ENCODE peak calls at places on chromosome 6, in eight cellular contexts. One of them, this sample, is unnamed.

GRCh38 chr6:33410711-33411631 is at the start of gene PHF1:
- DNase-seq in AG04450: peak
- DNase-seq in BE2C: no peak
- DNase-seq in gastrocnemius medialis: no peak
- DNase-seq in fibroblast of lung: peak
- DNase-seq in fibroblast of mammary gland: peak
- DNase-seq in breast epithelium: peak
- DNase-seq in tibial artery: peak
- DNase-seq in this sample: peak

GRCh38 chr6:30500421-30501069 is 11.2 kb downstream of the HLA-E start:
- DNase-seq in tibial artery: no peak
- DNase-seq in fibroblast of lung: peak
- DNase-seq in breast epithelium: no peak
- DNase-seq in gastrocnemius medialis: no peak
- DNase-seq in AG04450: no peak
- DNase-seq in BE2C: no peak
- DNase-seq in fibroblast of mammary gland: peak
- DNase-seq in this sample: no peak

GRCh38 chr6:40359808-40360207 is 227.4 kb downstream of the LRFN2 start:
- DNase-seq in fibroblast of mammary gland: no peak
- DNase-seq in AG04450: no peak
- DNase-seq in breast epithelium: no peak
- DNase-seq in fibroblast of lung: no peak
- DNase-seq in tibial artery: no peak
- DNase-seq in BE2C: no peak
- DNase-seq in gastrocnemius medialis: no peak
- DNase-seq in this sample: no peak

GRCh38 chr6:44397424-44398169 is 10.1 kb downstream of the CDC5L start:
- DNase-seq in AG04450: no peak
- DNase-seq in tibial artery: no peak
- DNase-seq in fibroblast of lung: no peak
- DNase-seq in gastrocnemius medialis: no peak
- DNase-seq in breast epithelium: no peak
- DNase-seq in BE2C: peak
- DNase-seq in fibroblast of mammary gland: no peak
- DNase-seq in this sample: no peak

GRCh38 chr6:15512126-15512525 is 150.7 kb downstream of the DTNBP1 start:
- DNase-seq in tibial artery: no peak
- DNase-seq in AG04450: no peak
- DNase-seq in gastrocnemius medialis: peak
- DNase-seq in fibroblast of lung: peak
- DNase-seq in fibroblast of mammary gland: peak
- DNase-seq in breast epithelium: no peak
- DNase-seq in BE2C: peak
- DNase-seq in this sample: no peak

GRCh38 chr6:71403422-71404134 is 115.0 kb downstream of the OGFRL1 start:
- DNase-seq in fibroblast of lung: no peak
- DNase-seq in fibroblast of mammary gland: no peak
- DNase-seq in gastrocnemius medialis: no peak
- DNase-seq in AG04450: no peak
- DNase-seq in tibial artery: no peak
- DNase-seq in breast epithelium: no peak
- DNase-seq in BE2C: no peak
- DNase-seq in this sample: no peak

GRCh38 chr6:45436544-45437440 is 59.1 kb upstream of the SUPT3H start:
- DNase-seq in BE2C: no peak
- DNase-seq in fibroblast of mammary gland: peak
- DNase-seq in gastrocnemius medialis: no peak
- DNase-seq in breast epithelium: no peak
- DNase-seq in fibroblast of lung: peak
- DNase-seq in tibial artery: no peak
- DNase-seq in AG04450: no peak
- DNase-seq in this sample: no peak

GRCh38 chr6:2842139-2842552 is 483 bp upstream of the SERPINB1 start:
- DNase-seq in fibroblast of lung: no peak
- DNase-seq in BE2C: no peak
- DNase-seq in breast epithelium: no peak
- DNase-seq in AG04450: no peak
- DNase-seq in tibial artery: no peak
- DNase-seq in fibroblast of mammary gland: no peak
- DNase-seq in gastrocnemius medialis: no peak
- DNase-seq in this sample: no peak

GRCh38 chr6:169961772-169962561 is 210.5 kb downstream of the ERMARD start:
- DNase-seq in tibial artery: peak
- DNase-seq in fibroblast of mammary gland: no peak
- DNase-seq in BE2C: no peak
- DNase-seq in fibroblast of lung: no peak
- DNase-seq in gastrocnemius medialis: peak
- DNase-seq in breast epithelium: peak
- DNase-seq in AG04450: no peak
- DNase-seq in this sample: no peak

GRCh38 chr6:107362271-107362604 is 97.1 kb downstream of the PDSS2 start:
- DNase-seq in fibroblast of lung: no peak
- DNase-seq in BE2C: no peak
- DNase-seq in fibroblast of mammary gland: no peak
- DNase-seq in breast epithelium: no peak
- DNase-seq in AG04450: no peak
- DNase-seq in gastrocnemius medialis: no peak
- DNase-seq in tibial artery: no peak
- DNase-seq in this sample: no peak

GRCh38 chr6:131641554-131641953 is 4.5 kb downstream of the ENPP3 start:
- DNase-seq in tibial artery: no peak
- DNase-seq in BE2C: no peak
- DNase-seq in breast epithelium: no peak
- DNase-seq in fibroblast of lung: no peak
- DNase-seq in fibroblast of mammary gland: no peak
- DNase-seq in gastrocnemius medialis: no peak
- DNase-seq in AG04450: no peak
- DNase-seq in this sample: no peak

GRCh38 chr6:56025785-56026184 is 150.4 kb upstream of the BMP5 start:
- DNase-seq in tibial artery: no peak
- DNase-seq in gastrocnemius medialis: no peak
- DNase-seq in BE2C: no peak
- DNase-seq in fibroblast of lung: peak
- DNase-seq in breast epithelium: no peak
- DNase-seq in AG04450: no peak
- DNase-seq in fibroblast of mammary gland: no peak
- DNase-seq in this sample: no peak

GRCh38 chr6:81634155-81634880 is 118.2 kb downstream of the TENT5A start:
- DNase-seq in breast epithelium: no peak
- DNase-seq in gastrocnemius medialis: no peak
- DNase-seq in tibial artery: no peak
- DNase-seq in BE2C: no peak
- DNase-seq in fibroblast of mammary gland: no peak
- DNase-seq in fibroblast of lung: no peak
- DNase-seq in AG04450: no peak
- DNase-seq in this sample: no peak

GRCh38 chr6:46217671-46218131 is 46.9 kb upstream of the ENPP5 start:
- DNase-seq in fibroblast of mammary gland: peak
- DNase-seq in tibial artery: peak
- DNase-seq in fibroblast of lung: no peak
- DNase-seq in BE2C: no peak
- DNase-seq in AG04450: no peak
- DNase-seq in gastrocnemius medialis: peak
- DNase-seq in breast epithelium: no peak
- DNase-seq in this sample: no peak

GRCh38 chr6:38501931-38502330 is 137.8 kb downstream of the BTBD9 start:
- DNase-seq in fibroblast of lung: no peak
- DNase-seq in tibial artery: peak
- DNase-seq in gastrocnemius medialis: no peak
- DNase-seq in BE2C: peak
- DNase-seq in breast epithelium: no peak
- DNase-seq in AG04450: no peak
- DNase-seq in fibroblast of mammary gland: no peak
- DNase-seq in this sample: no peak

GRCh38 chr6:72619883-72620696 is 1.8 kb upstream of the KCNQ5 start:
- DNase-seq in fibroblast of mammary gland: no peak
- DNase-seq in tibial artery: peak
- DNase-seq in fibroblast of lung: peak
- DNase-seq in BE2C: peak
- DNase-seq in gastrocnemius medialis: peak
- DNase-seq in breast epithelium: no peak
- DNase-seq in AG04450: no peak
- DNase-seq in this sample: no peak

DNA sequence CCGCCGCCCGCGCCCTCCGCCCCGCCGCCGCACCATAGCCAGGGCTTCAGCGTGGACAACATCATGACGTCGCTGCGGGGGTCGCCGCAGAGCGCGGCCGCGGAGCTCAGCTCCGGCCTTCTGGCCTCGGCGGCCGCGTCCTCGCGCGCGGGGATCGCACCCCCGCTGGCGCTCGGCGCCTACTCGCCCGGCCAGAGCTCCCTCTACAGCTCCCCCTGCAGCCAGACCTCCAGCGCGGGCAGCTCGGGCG is 1.5 kb downstream of the FOXC1 start:
- DNase-seq in fibroblast of mammary gland: no peak
- DNase-seq in BE2C: peak
- DNase-seq in gastrocnemius medialis: no peak
- DNase-seq in AG04450: no peak
- DNase-seq in fibroblast of lung: no peak
- DNase-seq in tibial artery: no peak
- DNase-seq in breast epithelium: no peak
- DNase-seq in this sample: no peak
- TF ChIP-seq CTCF in fibroblast of mammary gland: peak
- TF ChIP-seq CTCF in BE2C: no peak
- TF ChIP-seq CTCF in gastrocnemius medialis: no peak
- TF ChIP-seq CTCF in AG04450: peak
- TF ChIP-seq CTCF in fibroblast of lung: no peak
- TF ChIP-seq CTCF in tibial artery: no peak
- TF ChIP-seq CTCF in breast epithelium: no peak
- TF ChIP-seq CTCF in this sample: no peak

DNA sequence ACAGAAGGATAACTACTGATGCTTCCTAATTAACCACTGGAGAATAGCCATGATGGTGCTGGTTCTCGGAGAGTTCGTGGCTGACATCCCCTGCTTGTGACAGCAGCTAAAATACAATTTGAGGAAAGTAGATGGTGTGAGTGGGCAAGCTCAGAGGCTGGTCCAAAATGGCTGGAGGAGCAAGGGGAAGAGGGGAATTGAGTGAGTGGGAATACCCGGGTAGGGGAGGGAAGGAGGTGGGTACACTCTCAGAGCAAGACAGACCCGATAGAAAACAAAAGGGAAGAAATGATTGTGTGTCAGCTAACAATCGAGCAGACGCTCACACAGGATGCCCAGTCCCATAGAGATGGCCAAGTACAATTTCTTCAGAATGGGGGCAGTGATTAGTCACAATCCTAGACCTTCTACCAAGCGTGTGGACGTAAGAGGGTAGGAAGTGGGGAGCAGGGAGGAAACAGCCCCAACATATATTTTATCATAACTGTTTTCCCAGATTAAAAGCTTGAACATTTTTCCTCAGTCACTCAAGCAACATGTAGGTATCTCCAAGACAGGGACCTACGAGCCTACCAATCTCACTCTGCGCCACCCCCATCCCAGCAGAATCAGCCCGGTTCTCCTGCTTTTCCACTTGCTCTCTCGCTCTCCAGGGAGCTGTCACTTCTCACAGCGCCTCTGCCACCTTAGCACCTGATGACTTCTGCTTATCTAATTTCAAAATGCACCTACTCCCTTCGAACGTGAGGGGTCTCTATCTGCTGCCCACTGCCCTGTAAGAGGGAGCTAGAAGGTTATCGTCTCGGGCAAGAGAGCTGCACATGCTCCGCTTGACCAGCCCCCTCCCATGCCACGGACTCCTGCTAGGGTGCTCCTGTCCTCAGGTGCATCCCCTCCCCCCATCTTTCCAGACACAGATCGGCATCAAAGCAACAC is 26.2 kb downstream of the RIPOR2 start:
- DNase-seq in AG04450: no peak
- DNase-seq in fibroblast of lung: no peak
- DNase-seq in BE2C: no peak
- DNase-seq in breast epithelium: no peak
- DNase-seq in tibial artery: no peak
- DNase-seq in fibroblast of mammary gland: no peak
- DNase-seq in gastrocnemius medialis: peak
- DNase-seq in this sample: no peak
- TF ChIP-seq CTCF in AG04450: no peak
- TF ChIP-seq CTCF in fibroblast of lung: no peak
- TF ChIP-seq CTCF in BE2C: no peak
- TF ChIP-seq CTCF in breast epithelium: no peak
- TF ChIP-seq CTCF in tibial artery: no peak
- TF ChIP-seq CTCF in fibroblast of mammary gland: no peak
- TF ChIP-seq CTCF in gastrocnemius medialis: no peak
- TF ChIP-seq CTCF in this sample: no peak

DNA sequence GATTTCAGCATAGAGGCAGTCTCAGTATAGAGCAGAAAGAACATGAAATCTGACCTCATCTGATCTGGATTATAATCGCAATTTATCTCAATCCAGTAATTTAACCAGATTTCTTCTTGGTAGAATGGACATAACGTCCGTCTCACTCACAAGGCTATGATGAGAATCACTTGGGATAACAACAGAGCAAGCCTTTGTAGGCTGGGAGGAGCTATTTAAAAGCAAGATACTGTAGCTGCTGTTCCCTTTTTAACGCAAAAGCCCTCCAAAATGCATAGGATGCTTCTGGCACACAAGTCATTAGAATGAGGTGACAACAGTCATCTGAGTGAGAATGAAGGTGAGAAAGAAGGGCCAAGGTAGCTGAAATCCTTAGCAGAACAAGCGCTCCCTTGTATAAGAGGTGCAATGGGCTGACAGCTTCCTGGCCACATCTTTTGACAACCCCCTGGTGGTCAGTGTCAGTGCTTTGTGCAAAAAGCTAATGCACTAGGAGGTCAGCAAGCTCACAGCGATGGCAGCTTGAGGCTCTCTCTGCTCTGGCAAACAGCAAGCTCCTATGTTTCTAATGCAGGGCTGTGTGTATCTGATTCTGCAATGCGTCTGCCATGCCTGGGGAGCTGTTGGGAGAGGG is 16.4 kb downstream of the METTL24 start:
- DNase-seq in fibroblast of lung: no peak
- DNase-seq in breast epithelium: no peak
- DNase-seq in AG04450: no peak
- DNase-seq in BE2C: peak
- DNase-seq in tibial artery: no peak
- DNase-seq in fibroblast of mammary gland: peak
- DNase-seq in gastrocnemius medialis: no peak
- DNase-seq in this sample: no peak
- TF ChIP-seq CTCF in fibroblast of lung: no peak
- TF ChIP-seq CTCF in breast epithelium: peak
- TF ChIP-seq CTCF in AG04450: peak
- TF ChIP-seq CTCF in BE2C: peak
- TF ChIP-seq CTCF in tibial artery: peak
- TF ChIP-seq CTCF in fibroblast of mammary gland: peak
- TF ChIP-seq CTCF in gastrocnemius medialis: no peak
- TF ChIP-seq CTCF in this sample: peak

DNA sequence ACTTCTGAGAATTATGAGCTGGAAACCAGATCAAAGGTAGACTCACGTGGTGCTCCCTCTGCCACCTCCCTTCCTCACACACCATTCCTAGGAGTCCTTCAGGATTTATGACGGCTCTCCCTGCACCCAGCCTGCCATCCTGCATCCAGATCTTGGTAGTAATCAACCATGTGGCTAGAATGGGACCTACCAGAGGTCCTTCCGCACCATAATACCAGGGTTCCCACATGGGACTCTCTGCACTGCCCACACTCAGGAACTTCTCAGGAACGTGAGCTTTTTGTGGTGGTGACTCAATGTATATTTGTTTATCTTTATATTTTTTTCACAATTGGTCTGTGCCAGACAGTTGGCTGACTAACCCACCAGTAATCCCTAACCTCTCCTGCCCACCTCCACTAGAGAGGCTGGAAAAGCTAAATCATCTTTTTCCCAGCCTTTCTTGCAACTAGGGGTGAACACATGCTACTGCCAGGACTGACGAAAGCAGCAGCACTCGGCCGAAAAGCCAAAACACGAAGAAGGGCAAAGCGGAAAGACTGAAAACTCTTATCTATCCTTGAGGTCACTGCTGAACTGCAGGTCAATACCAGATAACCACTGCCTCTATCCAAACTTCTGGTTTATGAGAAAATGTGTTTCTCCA is 113.0 kb downstream of the TRERF1 start:
- DNase-seq in BE2C: no peak
- DNase-seq in gastrocnemius medialis: no peak
- DNase-seq in AG04450: peak
- DNase-seq in fibroblast of mammary gland: peak
- DNase-seq in fibroblast of lung: peak
- DNase-seq in breast epithelium: no peak
- DNase-seq in tibial artery: no peak
- DNase-seq in this sample: peak
- TF ChIP-seq CTCF in BE2C: no peak
- TF ChIP-seq CTCF in gastrocnemius medialis: no peak
- TF ChIP-seq CTCF in AG04450: peak
- TF ChIP-seq CTCF in fibroblast of mammary gland: peak
- TF ChIP-seq CTCF in fibroblast of lung: no peak
- TF ChIP-seq CTCF in breast epithelium: no peak
- TF ChIP-seq CTCF in tibial artery: no peak
- TF ChIP-seq CTCF in this sample: peak